ENCODE peak calls at places on chromosomes 4 and X, in six cellular contexts. I is stimulated activated CD8-positive, alpha-beta memory T cell treated with anti-CD3 and anti-CD28 coated beads, Interleukin-15, amount 100 ng/mL, for 4 hours; F is progenitor cell of endocrine pancreas; W is neural progenitor cell; S is GM04504; T is spleen. J is an unnamed sample.

GRCh38 chrX:115058276-115058675 is 40.9 kb upstream of the IL13RA2 start:
- DNase-seq in I (no peak), F (no peak), W (no peak), S (peak; percentile 89), T (no peak), J (peak; percentile 82)

GRCh38 chr4:8192748-8193738 is 6.0 kb upstream of the SH3TC1 start:
- DNase-seq in I (no peak), F (no peak), W (no peak), S (no peak), T (peak; percentile 86), J (peak; percentile 42)

GRCh38 chr4:82981116-82981515 is 29.5 kb downstream of the LIN54 start:
- DNase-seq in I (no peak), F (no peak), W (no peak), S (no peak), T (no peak), J (no peak)

GRCh38 chrX:47146936-47147859 is 2.2 kb downstream of the RBM10 start:
- DNase-seq in I (no peak), F (no peak), W (no peak), S (no peak), T (peak; percentile 73), J (no peak)

GRCh38 chr4:111213520-111213919 is 590.6 kb upstream of the PITX2 start:
- DNase-seq in I (no peak), F (no peak), W (no peak), S (peak; percentile 35), T (no peak), J (peak; percentile 29)

GRCh38 chr4:19400820-19401219 is 850.9 kb upstream of the SLIT2 start:
- DNase-seq in I (no peak), F (no peak), W (peak; percentile 19), S (no peak), T (no peak), J (no peak)

GRCh38 chr4:122548452-122548851 is 72.4 kb downstream of the IL21 start:
- DNase-seq in I (no peak), F (no peak), W (no peak), S (no peak), T (no peak), J (no peak)

GRCh38 chr4:154433543-154433942 is 58.1 kb downstream of the DCHS2 start:
- DNase-seq in I (no peak), F (no peak), W (no peak), S (no peak), T (no peak), J (no peak)

GRCh38 chr4:2341261-2341841 is 77.1 kb downstream of the ZFYVE28 start:
- DNase-seq in I (no peak), F (peak; percentile 7), W (no peak), S (no peak), T (peak; percentile 69), J (no peak)

GRCh38 chr4:186878203-186878800 is 154.6 kb upstream of the FAT1 start:
- DNase-seq in I (no peak), F (no peak), W (no peak), S (peak; percentile 46), T (no peak), J (peak; percentile 14)

GRCh38 chr4:52107336-52107735 is 56.2 kb downstream of the SPATA18 start:
- DNase-seq in I (no peak), F (no peak), W (no peak), S (no peak), T (no peak), J (peak; percentile 48)

GRCh38 chr4:22162454-22162853 is 213.9 kb upstream of the KCNIP4 start:
- DNase-seq in I (no peak), F (no peak), W (no peak), S (no peak), T (no peak), J (no peak)

GRCh38 chr4:74097631-74098550 is 1.1 kb downstream of the CXCL2 start:
- DNase-seq in I (no peak), F (no peak), W (no peak), S (no peak), T (no peak), J (no peak)

GRCh38 chrX:22389544-22390243 is 117.0 kb downstream of the CBLL2 start:
- DNase-seq in I (no peak), F (no peak), W (no peak), S (peak; percentile 43), T (no peak), J (peak; percentile 60)

GRCh38 chr4:65399131-65399530 is 271.2 kb downstream of the EPHA5 start:
- DNase-seq in I (no peak), F (no peak), W (no peak), S (no peak), T (peak; percentile 64), J (peak; percentile 5)

GRCh38 chr4:19051751-19052296 is 1030.3 kb upstream of the LCORL start:
- DNase-seq in I (no peak), F (no peak), W (peak; percentile 39), S (no peak), T (no peak), J (no peak)

GRCh38 chr4:143084566-143084965 is 100.2 kb upstream of the USP38 start:
- DNase-seq in I (no peak), F (no peak), W (no peak), S (no peak), T (no peak), J (peak; percentile 13)